ENCODE peak calls at places on chromosomes 1 and 21, in nine cellular contexts. T is astrocyte of the cerebellum, C is AG09319, I is GM06990, Q is esophagus muscularis mucosa, B is tibial artery, M is left lung, L is left ventricle myocardium inferior, P is endothelial cell. F is an unnamed sample.

GRCh38 chr1:246428542-246429308 is 78.4 kb downstream of the SMYD3 start:
- DNase-seq in C (peak), I (peak), Q (no peak), M (no peak), L (no peak), P (no peak), T (peak), B (no peak), F (peak)

GRCh38 chr1:37661401-37661800 is 26.7 kb upstream of the RSPO1 start:
- DNase-seq in P (no peak), B (no peak), L (no peak), C (no peak), T (no peak), M (no peak), Q (no peak), I (no peak), F (no peak)

GRCh38 chr1:65119951-65120350 is 28.1 kb upstream of the AK4 start:
- DNase-seq in B (no peak), M (no peak), L (no peak), T (no peak), C (no peak), Q (no peak), P (no peak), I (no peak), F (no peak)

GRCh38 chr21:33434770-33435360 is 31.7 kb downstream of the IFNGR2 start:
- DNase-seq in T (peak), I (peak), M (no peak), L (no peak), B (no peak), Q (no peak), C (peak), P (no peak), F (no peak)

GRCh38 chr1:231493421-231494185 is 34.9 kb upstream of the TSNAX start:
- DNase-seq in C (no peak), Q (no peak), L (no peak), P (no peak), B (no peak), I (peak), M (no peak), T (no peak), F (no peak)

GRCh38 chr1:227245613-227246320 is 72.5 kb downstream of the CDC42BPA start:
- DNase-seq in B (no peak), L (peak), I (no peak), Q (no peak), C (no peak), M (no peak), P (no peak), T (no peak), F (no peak)

GRCh38 chr1:79682478-79682877 is 675.9 kb upstream of the ADGRL4 start:
- DNase-seq in I (no peak), P (no peak), B (no peak), M (no peak), C (no peak), Q (no peak), L (no peak), T (no peak), F (no peak)

GRCh38 chr1:43207229-43207853 is 35.2 kb downstream of the CFAP57 start:
- DNase-seq in C (no peak), M (no peak), I (no peak), P (no peak), L (no peak), T (no peak), Q (no peak), B (no peak), F (peak)

GRCh38 chr21:43325036-43325435 is 101.9 kb downstream of the SIK1 start:
- DNase-seq in I (no peak), T (no peak), L (no peak), B (no peak), M (no peak), P (no peak), Q (no peak), C (no peak), F (no peak)

GRCh38 chr1:1397839-1398523 is 1.2 kb downstream of the CCNL2 start:
- DNase-seq in Q (no peak), T (no peak), C (no peak), L (no peak), I (no peak), B (no peak), P (no peak), M (no peak), F (no peak)

GRCh38 chr1:230375795-230376194 is 50.3 kb downstream of the PGBD5 start:
- DNase-seq in Q (no peak), B (no peak), C (no peak), M (no peak), T (no peak), P (no peak), L (peak), I (no peak), F (no peak)

GRCh38 chr1:185998391-185998790 is 264.2 kb downstream of the HMCN1 start:
- DNase-seq in T (no peak), B (no peak), M (no peak), I (no peak), L (no peak), Q (no peak), P (peak), C (no peak), F (no peak)

GRCh38 chr21:20971296-20971921 is 26.8 kb upstream of the NCAM2 start:
- DNase-seq in B (no peak), I (no peak), Q (no peak), L (peak), C (no peak), P (peak), T (peak), M (peak), F (no peak)

GRCh38 chr1:22592919-22593790 is 29.9 kb downstream of the EPHA8 start:
- DNase-seq in Q (no peak), M (no peak), T (no peak), B (no peak), I (no peak), P (no peak), L (no peak), C (no peak), F (peak)

GRCh38 chr1:216459651-216460200 is 36.5 kb upstream of the USH2A start:
- DNase-seq in P (no peak), C (no peak), Q (no peak), M (no peak), I (no peak), T (no peak), B (no peak), L (no peak), F (no peak)

GRCh38 chr1:200351826-200352549 is 57.8 kb downstream of the ZNF281 start:
- DNase-seq in M (no peak), I (no peak), P (no peak), T (peak), Q (no peak), C (peak), B (no peak), L (no peak), F (no peak)

GRCh38 chr1:228459091-228459993 is 27.8 kb upstream of the RNF187 start:
- DNase-seq in L (peak), M (peak), Q (no peak), P (peak), B (peak), T (peak), C (peak), I (peak), F (peak)

GRCh38 chr1:53066433-53066832 is 4.4 kb downstream of the PODN start:
- DNase-seq in C (no peak), T (no peak), P (no peak), M (peak), L (peak), B (no peak), I (no peak), Q (no peak), F (no peak)

GRCh38 chr21:19853709-19854575 is 1144.3 kb upstream of the NCAM2 start:
- DNase-seq in T (no peak), B (no peak), I (no peak), Q (no peak), P (no peak), L (no peak), M (peak), C (no peak), F (no peak)

GRCh38 chr1:12708956-12709555 is 6.9 kb upstream of the AADACL3 start:
- DNase-seq in T (no peak), B (no peak), I (no peak), Q (no peak), M (no peak), C (no peak), L (no peak), P (no peak), F (no peak)

GRCh38 chr1:24248859-24249258 is 61.8 kb upstream of the IFNLR1 start:
- DNase-seq in T (no peak), B (no peak), Q (no peak), L (no peak), M (no peak), I (no peak), C (no peak), P (no peak), F (no peak)

GRCh38 chr21:35019631-35020032 is 29.5 kb downstream of the RUNX1 start:
- DNase-seq in P (no peak), C (no peak), Q (no peak), T (no peak), I (no peak), M (no peak), B (no peak), L (no peak), F (no peak)

GRCh38 chr1:8473121-8473891 is 155.4 kb downstream of the SLC45A1 start:
- DNase-seq in B (no peak), M (no peak), C (no peak), T (no peak), Q (no peak), L (no peak), P (no peak), I (peak), F (no peak)

GRCh38 chr1:244096066-244096610 is 45.1 kb downstream of the ZBTB18 start:
- DNase-seq in I (no peak), P (no peak), L (no peak), M (no peak), Q (no peak), T (no peak), C (no peak), B (no peak), F (no peak)

GRCh38 chr1:169102567-169102966 is 3.9 kb upstream of the ATP1B1 start:
- DNase-seq in C (no peak), L (no peak), P (no peak), I (no peak), T (peak), B (no peak), M (peak), Q (no peak), F (no peak)

GRCh38 chr1:24374891-24375786 is 38.4 kb downstream of the STPG1 start:
- DNase-seq in L (no peak), C (no peak), T (no peak), B (no peak), I (no peak), M (no peak), Q (no peak), P (no peak), F (no peak)

DNA sequence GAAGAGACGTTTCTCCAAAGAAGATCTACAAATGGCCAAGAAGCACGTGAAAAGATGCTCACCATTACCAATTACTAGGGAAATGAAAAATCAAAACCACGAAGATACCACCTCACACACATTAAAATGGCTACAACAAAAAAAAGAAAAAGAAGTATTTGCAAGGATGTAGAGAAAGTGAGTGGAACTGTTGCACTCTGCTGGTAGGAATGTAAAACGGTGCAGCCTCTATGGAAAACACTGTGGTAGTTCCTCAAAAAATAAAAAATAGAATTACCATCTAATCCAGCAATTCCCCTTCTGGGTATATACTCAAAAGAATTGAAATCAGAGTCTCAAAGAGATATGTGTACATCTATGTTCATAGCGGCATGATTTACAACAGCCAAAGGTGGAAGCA is 115.4 kb upstream of the EDN2 start:
- DNase-seq in T (no peak), C (no peak), L (no peak), M (no peak), I (no peak), Q (no peak), P (no peak), B (no peak), F (no peak)
- TF ChIP-seq CTCF in T (peak), C (peak), L (peak), M (no peak), I (no peak), Q (peak), P (peak), B (peak), F (peak)

GRCh38 chr1:92298213-92298572 is 594 bp downstream of the GLMN start:
- DNase-seq in P (no peak), C (no peak), T (no peak), M (no peak), Q (no peak), I (no peak), L (no peak), B (no peak), F (no peak)

GRCh38 chr1:92299477-92300125 is 742 bp downstream of the RPAP2 start:
- DNase-seq in I (no peak), C (no peak), M (no peak), P (no peak), L (no peak), T (no peak), Q (no peak), B (no peak), F (no peak)

GRCh38 chr1:92301021-92301420 is 2.2 kb downstream of the RPAP2 start:
- DNase-seq in L (no peak), B (no peak), P (no peak), T (no peak), M (no peak), Q (no peak), C (no peak), I (no peak), F (no peak)

GRCh38 chr1:92298573-92299476 is at the start of the genes GLMN and RPAP2:
- DNase-seq in T (peak), Q (peak), L (peak), C (peak), M (peak), P (peak), B (peak), I (peak), F (peak)
- TF ChIP-seq CTCF in T (peak), Q (peak), L (peak), C (peak), M (no peak), P (no peak), B (no peak), I (peak), F (no peak)

DNA sequence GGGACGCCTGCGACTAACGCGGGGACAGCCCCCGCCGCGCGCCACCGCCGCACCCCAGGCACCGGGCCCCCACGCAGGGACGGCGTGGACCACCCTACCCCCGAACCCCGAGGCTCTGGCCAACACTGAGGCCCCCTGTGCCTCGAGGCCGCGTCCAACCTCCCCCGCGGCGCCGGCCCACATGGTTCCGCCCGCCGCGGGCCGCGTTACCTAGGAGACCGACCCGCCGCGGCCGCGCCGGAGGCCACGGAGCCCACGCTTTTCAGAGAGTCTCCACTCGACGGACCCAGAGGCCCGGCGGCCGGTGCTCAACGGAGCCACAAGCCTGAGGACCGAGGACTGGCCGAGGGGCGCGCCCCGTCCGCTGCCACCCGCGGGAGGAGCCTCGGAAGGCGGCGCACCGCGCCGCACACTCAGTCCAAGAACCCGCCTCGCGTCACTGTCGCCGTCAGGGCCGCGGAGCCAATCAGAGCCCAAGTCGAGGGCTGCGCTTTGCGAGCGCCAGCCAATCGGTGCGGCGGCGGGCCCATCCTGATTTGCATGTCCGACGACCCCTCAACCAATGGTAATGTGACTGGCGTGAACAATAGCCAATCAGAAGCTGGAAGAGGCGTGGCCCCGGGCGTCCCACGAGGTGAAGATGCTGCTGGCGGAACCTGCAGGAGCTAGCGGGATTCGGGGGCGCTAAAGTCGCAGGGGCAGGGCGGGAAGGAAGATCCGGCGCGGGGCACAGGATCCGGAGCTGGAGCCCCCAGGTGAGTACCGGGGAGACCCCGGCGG is at the start of gene NPHP4:
- DNase-seq in C (peak), Q (peak), P (peak), M (peak), B (peak), I (peak), L (peak), T (peak), F (peak)
- TF ChIP-seq CTCF in C (no peak), Q (no peak), P (no peak), M (no peak), B (no peak), I (no peak), L (no peak), T (no peak), F (no peak)

GRCh38 chr1:30727796-30728195 is 4.4 kb upstream of the MATN1 start:
- DNase-seq in T (peak), L (no peak), M (no peak), B (no peak), Q (no peak), I (no peak), P (no peak), C (no peak), F (no peak)
- TF ChIP-seq CTCF in T (no peak), L (no peak), M (no peak), B (no peak), Q (no peak), I (no peak), P (no peak), C (no peak), F (no peak)

GRCh38 chr1:110604586-110605148 is 1.5 kb downstream of the KCNA2 start:
- DNase-seq in Q (no peak), T (no peak), M (no peak), C (no peak), L (no peak), I (no peak), P (no peak), B (no peak), F (no peak)

GRCh38 chr1:110605446-110605845 is 712 bp downstream of the KCNA2 start:
- DNase-seq in B (no peak), Q (no peak), L (no peak), T (no peak), M (no peak), C (no peak), P (no peak), I (no peak), F (no peak)

GRCh38 chr1:110607663-110608230 is 1.6 kb upstream of the KCNA2 start:
- DNase-seq in Q (no peak), C (no peak), M (no peak), I (no peak), B (no peak), L (no peak), P (no peak), T (no peak), F (no peak)

GRCh38 chr1:110606784-110607662 is 865 bp upstream of the KCNA2 start:
- DNase-seq in T (no peak), M (no peak), I (peak), B (no peak), Q (no peak), P (no peak), C (no peak), L (peak), F (no peak)

GRCh38 chr1:110605901-110606783 is at the start of gene KCNA2:
- DNase-seq in L (peak), Q (no peak), I (no peak), M (no peak), T (no peak), P (peak), B (peak), C (no peak), F (no peak)
- TF ChIP-seq CTCF in L (no peak), Q (no peak), I (no peak), M (no peak), T (no peak), P (no peak), B (no peak), C (no peak), F (no peak)

GRCh38 chr1:110897685-110898084 is 24.7 kb downstream of the CD53 start:
- DNase-seq in T (no peak), C (no peak), L (no peak), I (no peak), P (no peak), M (no peak), B (no peak), Q (no peak), F (no peak)

GRCh38 chr1:110896090-110896489 is 23.1 kb downstream of the CD53 start:
- DNase-seq in L (no peak), I (no peak), Q (no peak), B (no peak), P (no peak), M (no peak), C (no peak), T (no peak), F (no peak)

GRCh38 chr1:110898734-110899457 is 25.9 kb downstream of the CD53 start:
- DNase-seq in M (no peak), Q (no peak), P (no peak), L (no peak), C (no peak), I (no peak), B (no peak), T (no peak), F (no peak)

GRCh38 chr1:110890474-110891196 is 17.7 kb downstream of the CD53 start:
- DNase-seq in C (no peak), L (no peak), M (no peak), Q (no peak), T (no peak), I (no peak), P (no peak), B (no peak), F (no peak)

DNA sequence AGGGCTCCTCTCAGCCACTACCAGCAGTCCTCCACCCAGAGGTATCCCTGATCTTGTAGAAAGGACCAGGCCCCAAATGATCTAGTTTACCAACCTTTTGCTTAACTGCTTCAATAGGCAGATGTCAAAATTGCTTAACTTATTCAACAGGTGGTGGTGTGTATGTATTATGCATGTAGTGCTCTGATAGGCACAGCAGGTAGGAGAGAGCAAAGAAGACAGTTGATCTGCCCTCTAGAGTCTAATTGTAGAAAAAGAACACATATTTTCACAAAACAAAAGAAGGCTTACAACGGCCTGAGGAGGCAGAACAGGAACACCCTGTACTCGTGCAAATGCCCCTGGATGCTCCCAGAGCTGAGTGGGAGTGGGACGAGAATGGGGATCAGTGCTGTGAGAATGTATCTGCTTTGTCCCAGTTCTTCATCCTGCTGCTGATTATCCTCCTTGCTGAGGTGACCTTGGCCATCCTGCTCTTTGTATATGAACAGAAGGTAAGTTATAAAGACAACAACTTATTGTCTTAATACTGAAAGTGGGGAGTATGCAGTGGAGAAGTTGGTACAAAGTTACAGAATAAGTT is 21.1 kb downstream of the CD53 start:
- DNase-seq in M (no peak), I (no peak), Q (no peak), L (no peak), P (no peak), C (no peak), T (no peak), B (no peak), F (no peak)
- TF ChIP-seq CTCF in M (no peak), I (no peak), Q (no peak), L (no peak), P (no peak), C (no peak), T (no peak), B (no peak), F (no peak)

DNA sequence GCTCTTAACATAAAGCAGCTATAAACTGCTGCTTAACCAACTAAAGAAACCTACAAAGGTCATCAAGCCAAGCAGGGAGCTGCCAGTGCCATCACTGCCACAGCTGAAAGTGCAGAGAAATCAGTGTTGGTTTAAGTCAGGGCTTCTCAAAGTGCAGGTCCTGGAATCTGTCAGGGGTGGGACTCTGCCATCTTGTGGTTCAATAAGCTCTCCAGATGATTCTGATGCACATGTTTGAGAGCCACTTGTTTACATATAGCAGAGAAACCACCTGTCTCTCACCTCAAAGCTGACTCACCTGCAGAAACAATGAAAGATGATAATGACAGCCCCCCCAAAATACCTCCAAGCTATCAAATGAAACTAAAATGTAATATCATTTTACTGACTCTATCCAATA is 49.3 kb downstream of the SH3GLB1 start:
- DNase-seq in L (no peak), T (no peak), M (no peak), P (no peak), I (no peak), Q (no peak), C (no peak), B (no peak), F (peak)
- TF ChIP-seq CTCF in L (no peak), T (no peak), M (no peak), P (no peak), I (peak), Q (no peak), C (no peak), B (no peak), F (no peak)